ENCODE peak calls at places on chromosomes 7 and 10, in six cellular contexts. Y, I, P, W, O and G are unnamed samples.

GRCh38 chr10:10094700-10095099 is 923.0 kb upstream of the CELF2 start:
- DNase-seq in O (no peak), W (no peak), I (no peak), P (no peak), Y (no peak), G (no peak)

GRCh38 chr10:125095776-125096175 is 64.6 kb downstream of the CTBP2 start:
- DNase-seq in O (no peak), Y (no peak), P (no peak), I (no peak), W (no peak), G (no peak)

GRCh38 chr7:83947260-83947659 is 247.3 kb downstream of the SEMA3A start:
- DNase-seq in P (no peak), Y (no peak), O (peak), W (no peak), I (no peak), G (no peak)

GRCh38 chr10:84074521-84074920 is 64.8 kb upstream of the GHITM start:
- DNase-seq in O (no peak), Y (no peak), W (no peak), P (no peak), I (no peak), G (no peak)

GRCh38 chr10:95756061-95756751 is at the start of gene ENTPD1:
- DNase-seq in I (no peak), Y (peak), O (no peak), P (no peak), W (no peak), G (no peak)

GRCh38 chr7:112692333-112692732 is 97.9 kb downstream of the TMEM168 start:
- DNase-seq in I (no peak), P (no peak), W (no peak), O (no peak), Y (no peak), G (no peak)

GRCh38 chr10:110498087-110498981 is 627 bp downstream of the DUSP5 start:
- DNase-seq in Y (no peak), P (no peak), W (no peak), I (peak), O (peak), G (peak)

GRCh38 chr10:78378192-78378591 is 344.5 kb downstream of the RPS24 start:
- DNase-seq in W (no peak), P (no peak), I (no peak), Y (no peak), O (no peak), G (no peak)

GRCh38 chr10:102643346-102644065 is 773 bp upstream of the TRIM8 start:
- DNase-seq in Y (no peak), O (peak), W (no peak), I (no peak), P (peak), G (no peak)

GRCh38 chr7:100875356-100875751 is 451 bp downstream of the SRRT start:
- DNase-seq in W (no peak), I (no peak), O (peak), Y (no peak), P (no peak), G (no peak)

GRCh38 chr7:100539436-100540006 is 518 bp downstream of the AGFG2 start:
- DNase-seq in Y (no peak), W (no peak), O (no peak), I (peak), P (no peak), G (no peak)

GRCh38 chr10:101602767-101603398 is 14.8 kb downstream of the DPCD start:
- DNase-seq in O (peak), P (peak), I (peak), W (peak), Y (no peak), G (peak)